ENCODE peak calls at places on chromosomes 2 and 18, in nine cellular contexts. One of them, this sample, is unnamed.
A peak's percentile ranks its signal among the peaks of the same experiment; 100 is the strongest.

GRCh38 chr2:224520064-224520463 is 65.1 kb downstream of the CUL3 start:
- DNase-seq in body of pancreas: no peak
- DNase-seq in IMR-90: peak; percentile 92
- DNase-seq in ascending aorta: no peak
- DNase-seq in osteoblast: peak; percentile 59
- DNase-seq in sigmoid colon: no peak
- DNase-seq in upper lobe of right lung: no peak
- DNase-seq in AG04450: peak; percentile 80
- DNase-seq in upper lobe of left lung: no peak
- DNase-seq in this sample: no peak

GRCh38 chr2:70990216-70990615 is 4.5 kb downstream of the TEX261 start:
- DNase-seq in ascending aorta: no peak
- DNase-seq in sigmoid colon: peak; percentile 14
- DNase-seq in upper lobe of left lung: no peak
- DNase-seq in upper lobe of right lung: no peak
- DNase-seq in osteoblast: peak; percentile 14
- DNase-seq in IMR-90: no peak
- DNase-seq in body of pancreas: no peak
- DNase-seq in AG04450: no peak
- DNase-seq in this sample: no peak

GRCh38 chr2:180412224-180412623 is 405.1 kb upstream of the CWC22 start:
- DNase-seq in sigmoid colon: no peak
- DNase-seq in upper lobe of right lung: no peak
- DNase-seq in ascending aorta: no peak
- DNase-seq in osteoblast: no peak
- DNase-seq in body of pancreas: no peak
- DNase-seq in upper lobe of left lung: no peak
- DNase-seq in AG04450: no peak
- DNase-seq in IMR-90: no peak
- DNase-seq in this sample: no peak

GRCh38 chr18:55236150-55236931 is 277.1 kb upstream of the CCDC68 start:
- DNase-seq in upper lobe of left lung: no peak
- DNase-seq in body of pancreas: no peak
- DNase-seq in upper lobe of right lung: no peak
- DNase-seq in AG04450: no peak
- DNase-seq in sigmoid colon: no peak
- DNase-seq in IMR-90: peak; percentile 38
- DNase-seq in ascending aorta: no peak
- DNase-seq in osteoblast: no peak
- DNase-seq in this sample: no peak

GRCh38 chr18:12086249-12086648 is 7.4 kb upstream of the ANKRD62 start:
- DNase-seq in ascending aorta: no peak
- DNase-seq in AG04450: no peak
- DNase-seq in IMR-90: no peak
- DNase-seq in upper lobe of right lung: peak; percentile 79
- DNase-seq in osteoblast: no peak
- DNase-seq in sigmoid colon: no peak
- DNase-seq in body of pancreas: peak; percentile 93
- DNase-seq in upper lobe of left lung: peak; percentile 88
- DNase-seq in this sample: no peak

GRCh38 chr2:71346065-71346464 is 14.5 kb downstream of the ZNF638 start:
- DNase-seq in upper lobe of left lung: no peak
- DNase-seq in AG04450: no peak
- DNase-seq in osteoblast: no peak
- DNase-seq in IMR-90: no peak
- DNase-seq in upper lobe of right lung: no peak
- DNase-seq in sigmoid colon: no peak
- DNase-seq in ascending aorta: no peak
- DNase-seq in body of pancreas: no peak
- DNase-seq in this sample: no peak

GRCh38 chr2:28617502-28618184 is 121.8 kb downstream of the PLB1 start:
- DNase-seq in upper lobe of left lung: no peak
- DNase-seq in ascending aorta: no peak
- DNase-seq in sigmoid colon: no peak
- DNase-seq in IMR-90: no peak
- DNase-seq in AG04450: no peak
- DNase-seq in body of pancreas: no peak
- DNase-seq in osteoblast: no peak
- DNase-seq in upper lobe of right lung: peak; percentile 34
- DNase-seq in this sample: no peak

GRCh38 chr18:1968801-1969498 is 602.4 kb downstream of the METTL4 start:
- DNase-seq in AG04450: no peak
- DNase-seq in osteoblast: no peak
- DNase-seq in IMR-90: no peak
- DNase-seq in body of pancreas: no peak
- DNase-seq in upper lobe of right lung: no peak
- DNase-seq in upper lobe of left lung: no peak
- DNase-seq in ascending aorta: no peak
- DNase-seq in sigmoid colon: no peak
- DNase-seq in this sample: no peak

GRCh38 chr2:233446616-233447305 is 92.5 kb downstream of the DGKD start:
- DNase-seq in IMR-90: no peak
- DNase-seq in upper lobe of left lung: no peak
- DNase-seq in ascending aorta: no peak
- DNase-seq in sigmoid colon: no peak
- DNase-seq in osteoblast: peak; percentile 41
- DNase-seq in body of pancreas: no peak
- DNase-seq in AG04450: no peak
- DNase-seq in upper lobe of right lung: peak; percentile 48
- DNase-seq in this sample: no peak

GRCh38 chr2:228105526-228106250 is 75.8 kb downstream of the SPHKAP start:
- DNase-seq in ascending aorta: no peak
- DNase-seq in sigmoid colon: no peak
- DNase-seq in upper lobe of right lung: no peak
- DNase-seq in upper lobe of left lung: no peak
- DNase-seq in AG04450: no peak
- DNase-seq in osteoblast: no peak
- DNase-seq in IMR-90: no peak
- DNase-seq in body of pancreas: no peak
- DNase-seq in this sample: no peak

GRCh38 chr2:56168163-56168562 is 15.6 kb upstream of the CCDC85A start:
- DNase-seq in ascending aorta: no peak
- DNase-seq in sigmoid colon: no peak
- DNase-seq in body of pancreas: no peak
- DNase-seq in osteoblast: no peak
- DNase-seq in IMR-90: no peak
- DNase-seq in AG04450: no peak
- DNase-seq in upper lobe of left lung: peak; percentile 56
- DNase-seq in upper lobe of right lung: no peak
- DNase-seq in this sample: no peak

GRCh38 chr2:38601463-38602135 is 1.1 kb downstream of the HNRNPLL start:
- DNase-seq in upper lobe of right lung: no peak
- DNase-seq in sigmoid colon: no peak
- DNase-seq in ascending aorta: no peak
- DNase-seq in IMR-90: peak; percentile 39
- DNase-seq in upper lobe of left lung: no peak
- DNase-seq in osteoblast: no peak
- DNase-seq in body of pancreas: no peak
- DNase-seq in AG04450: no peak
- DNase-seq in this sample: peak; percentile 56

GRCh38 chr2:55109219-55109891 is 59.1 kb upstream of the RTN4 start:
- DNase-seq in body of pancreas: no peak
- DNase-seq in ascending aorta: no peak
- DNase-seq in osteoblast: no peak
- DNase-seq in IMR-90: peak; percentile 92
- DNase-seq in sigmoid colon: no peak
- DNase-seq in upper lobe of right lung: no peak
- DNase-seq in AG04450: peak; percentile 82
- DNase-seq in upper lobe of left lung: no peak
- DNase-seq in this sample: no peak

GRCh38 chr2:231058761-231059550 is 2.3 kb downstream of the PSMD1 start:
- DNase-seq in body of pancreas: no peak
- DNase-seq in upper lobe of left lung: no peak
- DNase-seq in ascending aorta: no peak
- DNase-seq in upper lobe of right lung: no peak
- DNase-seq in AG04450: no peak
- DNase-seq in sigmoid colon: no peak
- DNase-seq in osteoblast: peak; percentile 72
- DNase-seq in IMR-90: peak; percentile 22
- DNase-seq in this sample: no peak

GRCh38 chr2:73176881-73177644 is 25.3 kb upstream of the NOTO start:
- DNase-seq in upper lobe of left lung: peak; percentile 91
- DNase-seq in IMR-90: peak; percentile 76
- DNase-seq in upper lobe of right lung: peak; percentile 95
- DNase-seq in sigmoid colon: peak; percentile 95
- DNase-seq in ascending aorta: peak; percentile 51
- DNase-seq in body of pancreas: peak; percentile 89
- DNase-seq in AG04450: peak; percentile 55
- DNase-seq in osteoblast: peak; percentile 99
- DNase-seq in this sample: peak; percentile 95
- H3K27ac ChIP-seq in upper lobe of left lung: peak overlapping the region; percentile 83
- H3K27ac ChIP-seq in IMR-90: peak overlapping the region; percentile 48
- H3K27ac ChIP-seq in upper lobe of right lung: peak overlapping the region; percentile 74
- H3K27ac ChIP-seq in sigmoid colon: peak overlapping the region; percentile 66
- H3K27ac ChIP-seq in ascending aorta: peak overlapping the region; percentile 59
- H3K27ac ChIP-seq in body of pancreas: peak overlapping the region; percentile 7
- H3K27ac ChIP-seq in AG04450: no peak overlapping the region
- H3K27ac ChIP-seq in osteoblast: no peak overlapping the region
- H3K27ac ChIP-seq in this sample: no peak overlapping the region

DNA sequence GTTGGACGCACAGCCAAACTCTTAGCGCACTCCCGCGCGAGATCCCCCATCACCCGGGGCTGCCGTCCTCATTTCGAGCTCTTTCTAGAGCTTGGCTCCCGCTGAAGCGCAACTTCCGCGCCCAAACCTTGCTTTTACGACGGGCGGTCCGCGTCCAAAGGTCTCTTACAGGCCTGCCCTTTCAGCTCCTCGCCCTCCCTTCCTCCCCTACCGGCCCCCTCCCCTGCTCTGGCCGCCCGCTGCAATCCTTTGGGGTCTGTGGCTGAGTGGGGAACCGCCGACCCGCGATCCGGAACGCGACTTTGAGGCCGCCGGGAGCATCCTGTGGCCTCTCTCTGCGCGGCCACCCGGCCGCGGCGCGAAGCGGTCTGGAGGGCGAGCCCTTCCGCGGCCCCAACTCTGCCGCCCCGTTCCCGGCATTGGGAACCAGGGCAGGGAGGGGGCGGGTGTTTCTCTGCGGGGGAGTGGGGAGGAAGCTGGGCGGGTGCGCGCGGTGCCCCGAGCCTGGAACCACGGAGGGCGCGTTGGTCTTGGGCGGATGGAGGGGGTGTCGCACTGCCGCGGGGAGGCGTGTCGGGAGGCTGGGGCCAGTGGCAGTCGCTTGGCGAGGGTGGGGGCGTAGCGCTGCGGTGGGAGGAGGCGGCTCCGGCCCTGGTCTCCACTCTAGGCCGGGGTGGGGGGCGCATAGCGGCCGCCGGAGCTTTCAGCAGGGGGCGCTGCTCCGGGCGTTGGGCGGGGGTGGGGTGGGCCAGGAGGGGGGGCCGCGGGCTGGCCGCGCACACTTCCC is at the start of gene GDF7:
- DNase-seq in upper lobe of right lung: peak; percentile 65
- DNase-seq in IMR-90: no peak
- DNase-seq in sigmoid colon: no peak
- DNase-seq in body of pancreas: no peak
- DNase-seq in upper lobe of left lung: no peak
- DNase-seq in AG04450: no peak
- DNase-seq in osteoblast: peak; percentile 89
- DNase-seq in ascending aorta: peak; percentile 69
- DNase-seq in this sample: peak; percentile 58
- TF ChIP-seq CTCF in upper lobe of right lung: peak; percentile 17
- TF ChIP-seq CTCF in IMR-90: peak; percentile 16
- TF ChIP-seq CTCF in sigmoid colon: no peak
- TF ChIP-seq CTCF in body of pancreas: peak; percentile 22
- TF ChIP-seq CTCF in upper lobe of left lung: no peak
- TF ChIP-seq CTCF in AG04450: peak; percentile 11
- TF ChIP-seq CTCF in osteoblast: no peak
- TF ChIP-seq CTCF in ascending aorta: no peak
- TF ChIP-seq CTCF in this sample: peak; percentile 56

DNA sequence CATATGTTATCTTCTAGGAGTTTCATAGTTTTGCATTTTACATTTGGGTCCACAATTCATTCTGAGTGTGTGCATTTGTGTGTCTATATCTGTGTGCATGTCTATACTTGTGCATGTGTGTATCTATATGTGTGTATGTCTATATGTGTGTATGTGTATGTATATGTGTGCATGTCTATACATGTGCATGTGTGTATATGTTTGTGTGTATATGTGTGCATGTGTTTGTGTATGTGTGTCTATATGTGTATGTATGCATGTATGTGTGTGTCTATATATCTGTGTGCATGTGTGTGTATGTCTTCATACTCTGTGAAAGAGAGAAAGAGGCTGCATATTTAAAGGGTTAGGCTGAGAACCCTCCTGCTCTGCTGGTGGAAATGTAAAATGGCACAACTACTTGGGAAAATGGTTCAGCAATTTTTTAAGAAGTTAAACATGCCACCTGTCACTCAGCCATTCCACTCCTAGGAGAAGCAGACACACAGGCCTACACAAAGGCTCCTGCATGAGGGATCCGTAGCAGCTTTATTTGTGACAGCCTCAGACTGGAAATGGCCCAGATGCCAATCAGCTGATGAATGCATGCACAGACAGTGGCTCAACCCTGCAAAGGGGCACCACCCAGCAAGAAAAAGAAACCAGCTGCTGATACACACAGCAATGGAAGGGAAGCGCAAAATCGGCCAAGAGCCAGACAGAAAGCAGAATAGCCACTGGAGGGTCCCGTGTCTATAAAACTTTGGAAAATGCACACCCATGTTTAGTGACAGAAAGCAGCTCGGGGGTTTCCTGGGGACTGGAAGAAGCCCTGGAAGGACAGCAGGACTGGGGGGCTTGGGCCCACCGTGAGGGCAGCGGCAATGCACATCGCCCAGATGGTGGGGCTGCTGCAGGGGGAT is 146.8 kb downstream of the SEPTIN10 start:
- DNase-seq in AG04450: no peak
- DNase-seq in upper lobe of left lung: no peak
- DNase-seq in body of pancreas: no peak
- DNase-seq in sigmoid colon: peak; percentile 19
- DNase-seq in IMR-90: peak; percentile 62
- DNase-seq in upper lobe of right lung: peak; percentile 26
- DNase-seq in ascending aorta: no peak
- DNase-seq in osteoblast: peak; percentile 93
- DNase-seq in this sample: no peak
- H3K27ac ChIP-seq in AG04450: no peak overlapping the region
- H3K27ac ChIP-seq in upper lobe of left lung: no peak overlapping the region
- H3K27ac ChIP-seq in body of pancreas: no peak overlapping the region
- H3K27ac ChIP-seq in sigmoid colon: no peak overlapping the region
- H3K27ac ChIP-seq in IMR-90: no peak overlapping the region
- H3K27ac ChIP-seq in upper lobe of right lung: no peak overlapping the region
- H3K27ac ChIP-seq in ascending aorta: no peak overlapping the region
- H3K27ac ChIP-seq in osteoblast: peak overlapping the region; percentile 2
- H3K27ac ChIP-seq in this sample: no peak overlapping the region

DNA sequence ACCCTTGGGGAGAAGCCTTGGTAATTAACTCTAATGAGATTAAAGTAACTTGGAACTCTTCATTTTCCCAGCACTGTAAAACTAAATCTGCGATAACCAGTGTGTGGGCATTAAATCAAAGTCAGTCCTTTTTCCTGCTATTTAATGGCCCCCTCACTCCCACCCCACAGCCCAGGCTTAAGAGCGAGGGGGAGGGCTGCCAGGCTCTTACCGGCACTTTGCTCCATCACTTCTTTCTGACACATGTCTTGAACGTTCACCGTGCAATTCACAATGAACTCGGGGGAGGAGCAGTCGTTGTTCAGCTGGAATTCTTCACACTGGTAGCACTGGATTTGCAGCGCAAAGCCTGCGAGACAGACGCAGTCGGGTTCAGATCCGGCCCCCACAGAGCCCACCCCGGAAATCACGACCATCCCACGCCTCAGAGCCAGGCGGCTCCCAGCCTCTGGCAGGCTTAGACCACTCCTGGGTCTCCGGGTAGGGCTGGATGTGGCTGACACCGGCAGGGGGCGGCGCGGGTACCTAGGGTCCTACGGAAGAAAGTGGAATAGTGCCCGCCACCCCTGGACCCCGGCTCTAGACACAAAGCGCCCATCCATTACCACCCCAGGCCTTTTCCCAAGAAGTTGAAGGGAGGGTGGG is 1.7 kb downstream of the LYPD1 start:
- DNase-seq in IMR-90: no peak
- DNase-seq in osteoblast: no peak
- DNase-seq in upper lobe of left lung: no peak
- DNase-seq in AG04450: no peak
- DNase-seq in ascending aorta: no peak
- DNase-seq in sigmoid colon: no peak
- DNase-seq in body of pancreas: no peak
- DNase-seq in upper lobe of right lung: peak; percentile 58
- DNase-seq in this sample: peak; percentile 76
- TF ChIP-seq CTCF in IMR-90: peak; percentile 30
- TF ChIP-seq CTCF in osteoblast: no peak
- TF ChIP-seq CTCF in upper lobe of left lung: no peak
- TF ChIP-seq CTCF in AG04450: peak; percentile 54
- TF ChIP-seq CTCF in ascending aorta: no peak
- TF ChIP-seq CTCF in sigmoid colon: no peak
- TF ChIP-seq CTCF in body of pancreas: no peak
- TF ChIP-seq CTCF in upper lobe of right lung: no peak
- TF ChIP-seq CTCF in this sample: peak; percentile 60

This sample was measured in neural progenitor cell.